ENCODE peak calls at places on chromosome 22, in ten cellular contexts. Q is CD8-positive, alpha-beta memory T cell; T is thoracic aorta; M is fibroblast of lung; R is psoas muscle; J is kidney; C is HCT116; U is neuronal stem cell; X is adrenal gland; N is Karpas-422. P is an unnamed sample. For H3K9me3, the result is how much of the 10 kb centered on the place peaks cover.

GRCh38 chr22:26568207-26568706 is 21.7 kb downstream of the TPST2 start:
- DNase-seq in Q (no peak), T (no peak), M (peak), R (no peak), J (peak), C (no peak), U (peak), X (no peak), N (no peak), P (no peak)

GRCh38 chr22:43167001-43167589 is 15.7 kb downstream of the TSPO start:
- DNase-seq in Q (no peak), T (no peak), M (no peak), R (no peak), J (no peak), C (no peak), U (no peak), X (no peak), N (no peak), P (no peak)

GRCh38 chr22:26404851-26405357 is 24.2 kb upstream of the ASPHD2 start:
- DNase-seq in Q (no peak), T (no peak), M (peak), R (no peak), J (no peak), C (no peak), U (no peak), X (no peak), N (peak), P (no peak)

GRCh38 chr22:43848366-43849171 is 13.7 kb downstream of the SULT4A1 start:
- DNase-seq in Q (no peak), T (no peak), M (peak), R (no peak), J (peak), C (peak), U (no peak), X (peak), N (peak), P (no peak)

GRCh38 chr22:33389927-33390326 is 331.7 kb upstream of the SYN3 start:
- DNase-seq in Q (no peak), T (no peak), M (peak), R (no peak), J (no peak), C (no peak), U (no peak), X (no peak), N (no peak), P (no peak)

GRCh38 chr22:22201925-22202343 is 42.7 kb upstream of the VPREB1 start:
- DNase-seq in Q (no peak), T (no peak), M (no peak), R (no peak), J (no peak), C (no peak), U (no peak), X (no peak), N (peak), P (no peak)

GRCh38 chr22:49893025-49893424 is 25.2 kb downstream of the ALG12 start:
- DNase-seq in Q (no peak), T (no peak), M (no peak), R (no peak), J (no peak), C (no peak), U (no peak), X (no peak), N (no peak), P (no peak)

GRCh38 chr22:38267086-38267485 is 5.7 kb downstream of the TMEM184B start:
- DNase-seq in Q (peak), T (no peak), M (peak), R (no peak), J (no peak), C (no peak), U (no peak), X (peak), N (no peak), P (peak)

GRCh38 chr22:27785818-27786217 is 15.7 kb downstream of the MN1 start:
- DNase-seq in Q (no peak), T (no peak), M (no peak), R (no peak), J (no peak), C (no peak), U (no peak), X (no peak), N (no peak), P (no peak)

GRCh38 chr22:44309137-44309536 is 3.6 kb downstream of the SHISAL1 start:
- DNase-seq in Q (peak), T (no peak), M (peak), R (peak), J (no peak), C (peak), U (no peak), X (no peak), N (no peak), P (no peak)

GRCh38 chr22:17120711-17121234 is 387 bp downstream of the TMEM121B start:
- DNase-seq in Q (peak), T (no peak), M (peak), R (no peak), J (no peak), C (no peak), U (peak), X (no peak), N (no peak), P (peak)

GRCh38 chr22:21857501-21857914 is 9.9 kb downstream of the MAPK1 start:
- DNase-seq in Q (no peak), T (no peak), M (no peak), R (no peak), J (no peak), C (no peak), U (no peak), X (no peak), N (no peak), P (no peak)

GRCh38 chr22:42700355-42700754 is 20.3 kb downstream of the A4GALT start:
- DNase-seq in Q (no peak), T (no peak), M (no peak), R (no peak), J (peak), C (no peak), U (no peak), X (no peak), N (no peak), P (no peak)

GRCh38 chr22:37999236-37999635 is 14.9 kb upstream of the SOX10 start:
- DNase-seq in Q (no peak), T (no peak), M (no peak), R (no peak), J (no peak), C (peak), U (no peak), X (no peak), N (no peak), P (no peak)

GRCh38 chr22:21443735-21444421 is 23.3 kb upstream of the TMEM191C start:
- DNase-seq in Q (no peak), T (no peak), M (no peak), R (peak), J (peak), C (no peak), U (no peak), X (no peak), N (no peak), P (no peak)

GRCh38 chr22:36397081-36397766 is 9.5 kb upstream of the MYH9 start:
- DNase-seq in Q (no peak), T (no peak), M (peak), R (no peak), J (no peak), C (no peak), U (no peak), X (no peak), N (no peak), P (no peak)

GRCh38 chr22:43260346-43260745 is 73.4 kb upstream of the TTLL12 start:
- DNase-seq in Q (no peak), T (no peak), M (no peak), R (no peak), J (no peak), C (no peak), U (no peak), X (no peak), N (no peak), P (no peak)

GRCh38 chr22:37209140-37209845 is 3.0 kb downstream of the SSTR3 start:
- DNase-seq in Q (no peak), T (no peak), M (no peak), R (no peak), J (peak), C (no peak), U (no peak), X (peak), N (no peak), P (no peak)

GRCh38 chr22:42452456-42452855 is 20.3 kb upstream of the NFAM1 start:
- DNase-seq in Q (no peak), T (no peak), M (no peak), R (no peak), J (peak), C (no peak), U (no peak), X (no peak), N (no peak), P (no peak)

GRCh38 chr22:35409783-35410662 is 10.1 kb downstream of the MCM5 start:
- DNase-seq in Q (no peak), T (no peak), M (no peak), R (no peak), J (no peak), C (no peak), U (no peak), X (no peak), N (peak), P (peak)

GRCh38 chr22:39534591-39535301 is 2.2 kb upstream of the RPS19BP1 start:
- DNase-seq in Q (peak), T (no peak), M (peak), R (peak), J (peak), C (no peak), U (peak), X (peak), N (peak), P (peak)

GRCh38 chr22:35230839-35231584 is 26.3 kb upstream of the HMGXB4 start:
- DNase-seq in Q (no peak), T (no peak), M (no peak), R (no peak), J (no peak), C (peak), U (no peak), X (no peak), N (peak), P (no peak)

GRCh38 chr22:35685731-35686130 is 31.9 kb upstream of the APOL5 start:
- DNase-seq in Q (no peak), T (no peak), M (peak), R (no peak), J (no peak), C (no peak), U (no peak), X (no peak), N (no peak), P (no peak)

GRCh38 chr22:20554824-20555223 is 47.4 kb downstream of the MED15 start:
- DNase-seq in Q (no peak), T (no peak), M (no peak), R (no peak), J (no peak), C (no peak), U (no peak), X (no peak), N (no peak), P (no peak)

GRCh38 chr22:48602805-48603518 is 1224.7 kb downstream of the BRD1 start:
- DNase-seq in Q (no peak), T (no peak), M (no peak), R (no peak), J (no peak), C (no peak), U (no peak), X (no peak), N (no peak), P (no peak)

GRCh38 chr22:48599346-48599745 is 1228.3 kb downstream of the BRD1 start:
- DNase-seq in Q (no peak), T (no peak), M (no peak), R (no peak), J (no peak), C (no peak), U (no peak), X (no peak), N (no peak), P (no peak)

GRCh38 chr22:48600171-48600570 is 1227.5 kb downstream of the BRD1 start:
- DNase-seq in Q (no peak), T (no peak), M (no peak), R (no peak), J (no peak), C (no peak), U (no peak), X (no peak), N (no peak), P (no peak)

GRCh38 chr22:48603621-48604320 is 1223.9 kb downstream of the BRD1 start:
- DNase-seq in Q (no peak), T (no peak), M (no peak), R (no peak), J (no peak), C (no peak), U (no peak), X (no peak), N (no peak), P (no peak)

GRCh38 chr22:48600681-48601080 is 1227.0 kb downstream of the BRD1 start:
- DNase-seq in Q (no peak), T (no peak), M (no peak), R (no peak), J (no peak), C (no peak), U (no peak), X (no peak), N (no peak), P (no peak)
- H3K9me3 ChIP-seq in Q (under half), T (under half), M (under half), R (under half), J (under half), C (under half), U (under half), X (under half), N (under half), P (under half)

GRCh38 chr22:46754826-46755225 is 7.6 kb upstream of the TBC1D22A start:
- DNase-seq in Q (no peak), T (no peak), M (no peak), R (no peak), J (no peak), C (no peak), U (no peak), X (no peak), N (no peak), P (no peak)
- H3K27ac ChIP-seq in Q (peak), T (peak), M (peak), R (peak), J (peak), C (peak), U (no peak), X (peak), N (no peak), P (no peak)

GRCh38 chr22:23548501-23549197 is 31.4 kb downstream of the IGLL1 start:
- DNase-seq in Q (no peak), T (no peak), M (no peak), R (no peak), J (no peak), C (no peak), U (no peak), X (no peak), N (no peak), P (no peak)
- H3K9me3 ChIP-seq in Q (under half), T (under half), M (under half), R (under half), J (under half), C (under half), U (under half), X (under half), N (under half), P (under half)

GRCh38 chr22:31123292-31123602 is 481 bp downstream of the INPP5J start:
- DNase-seq in Q (no peak), T (no peak), M (no peak), R (no peak), J (no peak), C (no peak), U (no peak), X (no peak), N (no peak), P (no peak)
- H3K27ac ChIP-seq in Q (peak), T (peak), M (no peak), R (peak), J (peak), C (peak), U (no peak), X (no peak), N (no peak), P (no peak)

GRCh38 chr22:41239443-41240128 is 1.1 kb downstream of the CHADL start:
- DNase-seq in Q (no peak), T (no peak), M (no peak), R (no peak), J (no peak), C (no peak), U (no peak), X (no peak), N (peak), P (no peak)
- H3K9me3 ChIP-seq in Q (under half), T (under half), M (under half), R (under half), J (under half), C (under half), U (under half), X (under half), N (under half), P (under half)

DNA sequence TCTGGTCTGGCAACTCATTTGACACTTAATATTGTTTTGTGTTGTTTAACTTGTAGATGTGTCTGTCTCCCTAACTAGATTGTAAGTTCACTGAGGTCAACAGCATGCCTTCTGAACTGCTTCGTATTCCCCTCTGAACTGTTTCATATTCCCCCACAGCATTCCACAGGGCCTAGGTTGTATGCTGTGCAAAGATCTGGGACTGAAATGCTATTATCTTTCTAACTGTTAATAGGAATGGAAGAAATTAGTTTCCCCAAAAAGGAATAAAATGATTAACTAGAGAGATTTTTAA is 38.2 kb downstream of the ZNRF3 start:
- DNase-seq in Q (no peak), T (no peak), M (no peak), R (no peak), J (no peak), C (no peak), U (no peak), X (no peak), N (no peak), P (no peak)
- H3K27ac ChIP-seq in Q (no peak), T (peak), M (no peak), R (no peak), J (peak), C (no peak), U (no peak), X (no peak), N (no peak), P (no peak)